ENCODE peak calls at places on chromosomes 13 and 19, in four cellular contexts. Q is retinal pigment epithelial cell, Y is HL-60, I is thoracic aorta. N is an unnamed sample.

GRCh38 chr13:66972659-66973058 is 257.5 kb downstream of the PCDH9 start:
- DNase-seq in I (no peak), Y (no peak), Q (no peak), N (no peak)

GRCh38 chr13:76632388-76633044 is 253.7 kb downstream of the KCTD12 start:
- DNase-seq in Q (no peak), Y (peak; percentile 53), I (no peak), N (peak; percentile 10)

GRCh38 chr19:48170817-48171347 is 402 bp downstream of the ZSWIM9 start:
- DNase-seq in Q (no peak), Y (no peak), I (no peak), N (no peak)

GRCh38 chr19:35299523-35300339 is 7.8 kb downstream of the MAG start:
- DNase-seq in I (no peak), Q (no peak), Y (no peak), N (peak; percentile 37)

GRCh38 chr19:12975221-12975756 is 5.9 kb downstream of the DAND5 start:
- DNase-seq in Q (no peak), I (no peak), Y (no peak), N (no peak)

GRCh38 chr13:94020833-94021232 is 458.6 kb downstream of the DCT start:
- DNase-seq in Q (peak; percentile 11), I (no peak), Y (no peak), N (no peak)

GRCh38 chr19:47663435-47663910 is 49.7 kb upstream of the EHD2 start:
- DNase-seq in I (no peak), Y (no peak), Q (no peak), N (no peak)

GRCh38 chr13:39530996-39531395 is 72.0 kb downstream of the LHFPL6 start:
- DNase-seq in I (no peak), Y (no peak), Q (no peak), N (no peak)

GRCh38 chr13:33218020-33218419 is 67.5 kb downstream of the STARD13 start:
- DNase-seq in I (no peak), Q (no peak), Y (no peak), N (peak; percentile 62)

GRCh38 chr19:51615991-51616390 is 14.2 kb downstream of the SIGLEC5 start:
- DNase-seq in Q (no peak), I (no peak), Y (no peak), N (no peak)

GRCh38 chr19:17718988-17719711 is at the start of gene MAP1S:
- DNase-seq in Q (no peak), Y (peak; percentile 45), I (no peak), N (peak; percentile 74)

GRCh38 chr13:38897521-38897920 is 93.1 kb downstream of the STOML3 start:
- DNase-seq in Y (no peak), Q (no peak), I (no peak), N (no peak)

GRCh38 chr13:103983948-103984347 is 917.7 kb upstream of the SLC10A2 start:
- DNase-seq in Y (no peak), Q (no peak), I (no peak), N (no peak)

GRCh38 chr13:30639671-30640070 is 22.0 kb downstream of the USPL1 start:
- DNase-seq in Q (no peak), I (no peak), Y (no peak), N (peak; percentile 86)

GRCh38 chr13:76455960-76456359 is 430.2 kb downstream of the KCTD12 start:
- DNase-seq in I (no peak), Y (no peak), Q (peak; percentile 13), N (no peak)

GRCh38 chr19:33609353-33609752 is 12.4 kb upstream of the CHST8 start:
- DNase-seq in Y (no peak), I (no peak), Q (no peak), N (no peak)

GRCh38 chr19:47657719-47658118 is 48.8 kb downstream of the BICRA start:
- DNase-seq in Y (no peak), I (no peak), Q (no peak), N (no peak)

GRCh38 chr13:112679932-112680677 is 9.7 kb upstream of the ATP11A start:
- DNase-seq in Q (no peak), I (no peak), Y (no peak), N (no peak)

GRCh38 chr13:46101488-46102289 is 3.1 kb downstream of the CPB2 start:
- DNase-seq in Y (no peak), Q (no peak), I (no peak), N (no peak)

GRCh38 chr13:75635621-75636338 is at the start of gene LMO7:
- DNase-seq in Y (no peak), I (no peak), Q (no peak), N (peak; percentile 66)

GRCh38 chr19:10096615-10096963 is 5.9 kb downstream of the ANGPTL6 start:
- DNase-seq in Y (no peak), I (no peak), Q (no peak), N (no peak)

GRCh38 chr19:10092648-10093294 is 6.7 kb downstream of the SHFL start:
- DNase-seq in I (no peak), Y (no peak), Q (no peak), N (no peak)

GRCh38 chr19:10093295-10094186 is 7.4 kb downstream of the SHFL start:
- DNase-seq in Y (no peak), Q (no peak), I (no peak), N (peak; percentile 18)

GRCh38 chr19:10095948-10096614 is 6.4 kb downstream of the ANGPTL6 start:
- DNase-seq in I (no peak), Q (peak; percentile 34), Y (peak; percentile 76), N (peak; percentile 94)

DNA sequence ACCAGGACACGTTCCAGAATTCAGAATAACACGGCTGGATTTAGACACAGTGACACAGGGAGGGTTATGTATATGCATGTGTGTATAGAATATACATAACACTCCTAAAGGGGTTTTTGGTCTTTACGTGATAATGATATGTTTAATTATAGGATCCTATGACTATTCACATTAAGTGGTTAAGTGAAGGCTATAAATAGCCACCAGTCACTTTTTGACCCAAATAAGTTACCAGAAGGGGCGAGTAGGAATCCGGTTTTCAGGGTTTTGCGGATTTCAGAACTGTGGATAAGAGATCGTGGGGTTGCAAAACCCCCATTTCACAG is 6.9 kb downstream of the ANGPTL6 start:
- DNase-seq in I (no peak), Y (no peak), Q (no peak), N (no peak)
- H3K4me3 ChIP-seq in I (peak overlapping the region; percentile 61), Y (no peak overlapping the region), Q (no peak overlapping the region), N (no peak overlapping the region)

GRCh38 chr19:1837625-1838105 is 10.6 kb downstream of the REXO1 start:
- DNase-seq in Q (no peak), Y (peak; percentile 44), I (no peak), N (peak; percentile 38)
- TF ChIP-seq CTCF in Q (peak; percentile 97), Y (peak; percentile 71), I (peak; percentile 82), N (peak; percentile 97)

GRCh38 chr19:53910170-53910518 is 1.1 kb downstream of the CACNG7 start:
- DNase-seq in Q (no peak), Y (no peak), I (no peak), N (peak; percentile 12)
- H3K4me3 ChIP-seq in Q (no peak overlapping the region), Y (no peak overlapping the region), I (no peak overlapping the region), N (peak overlapping the region; percentile 27)

GRCh38 chr19:6241680-6242079 is 38.1 kb downstream of the MLLT1 start:
- DNase-seq in Q (no peak), Y (no peak), I (no peak), N (no peak)

GRCh38 chr19:6238643-6239281 is 41.0 kb downstream of the MLLT1 start:
- DNase-seq in Y (no peak), I (no peak), Q (no peak), N (no peak)

GRCh38 chr19:6239401-6239844 is 40.4 kb downstream of the MLLT1 start:
- DNase-seq in Y (no peak), I (no peak), Q (no peak), N (no peak)

GRCh38 chr19:6241056-6241455 is 38.7 kb downstream of the MLLT1 start:
- DNase-seq in Y (no peak), I (no peak), Q (no peak), N (no peak)

DNA sequence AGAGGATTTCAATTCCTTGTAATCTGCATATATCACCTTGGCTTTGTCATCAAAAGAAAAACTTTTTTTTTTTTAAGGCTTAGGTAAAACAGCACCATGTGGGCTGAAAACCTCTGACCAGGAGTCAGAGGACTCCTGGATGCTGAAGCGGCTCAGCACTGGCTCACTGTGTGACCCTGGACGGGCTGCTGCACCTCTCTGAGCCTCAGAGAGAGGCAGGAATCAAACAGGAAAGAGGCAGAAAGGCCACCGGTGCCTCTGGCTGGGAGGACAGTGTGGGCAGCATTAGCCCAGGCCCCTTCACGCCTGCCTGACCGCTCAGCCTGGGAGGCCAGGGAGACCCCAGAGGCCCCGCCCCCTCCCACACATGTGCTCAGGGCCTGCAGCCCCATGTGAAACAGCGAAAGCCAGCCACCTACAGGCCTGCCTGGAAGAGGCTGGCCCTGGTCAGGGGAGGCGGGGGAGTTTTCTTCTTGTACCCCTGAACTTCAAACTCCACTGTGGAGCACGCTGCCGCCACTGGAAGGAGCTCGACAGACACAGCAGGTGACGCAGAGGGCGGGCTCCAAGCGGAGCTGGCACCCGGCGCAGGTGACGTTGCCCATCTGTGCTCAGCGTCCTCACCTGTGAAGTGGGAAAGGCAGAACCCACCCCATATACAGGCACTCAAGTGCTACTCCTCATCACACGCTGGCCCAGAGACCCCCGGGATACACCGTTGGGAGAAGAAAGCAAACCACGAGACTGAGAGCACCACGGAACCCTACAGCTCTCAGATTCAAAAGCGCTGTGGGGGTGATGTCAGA is 39.7 kb downstream of the MLLT1 start:
- DNase-seq in Q (no peak), I (no peak), Y (no peak), N (no peak)
- TF ChIP-seq CTCF in Q (no peak), I (no peak), Y (no peak), N (no peak)